ENCODE peak calls at places on chromosomes 5 and 9, in five cellular contexts. F, V, B, G and R are unnamed samples. For H3K4me1, the result is how much of the 10 kb centered on the place peaks cover.

GRCh38 chr9:111805262-111805661 is 10.5 kb upstream of the SHOC1 start:
- DNase-seq in F (no peak), V (no peak), B (no peak), G (no peak), R (no peak)

GRCh38 chr9:137740311-137740710 is 121.5 kb downstream of the EHMT1 start:
- DNase-seq in F (peak), V (no peak), B (no peak), G (peak), R (no peak)

GRCh38 chr9:113907282-113907681 is 31.2 kb downstream of the ZNF618 start:
- DNase-seq in F (no peak), V (no peak), B (no peak), G (no peak), R (no peak)

GRCh38 chr9:73613092-73613701 is 461.5 kb downstream of the ANXA1 start:
- DNase-seq in F (no peak), V (no peak), B (no peak), G (no peak), R (no peak)

GRCh38 chr9:108473209-108474112 is 382.3 kb downstream of the ACTL7B start:
- DNase-seq in F (no peak), V (no peak), B (no peak), G (no peak), R (no peak)

GRCh38 chr9:35790385-35791291 is 753 bp upstream of the NPR2 start:
- DNase-seq in F (peak), V (peak), B (peak), G (peak), R (peak)

GRCh38 chr5:68315679-68316271 is 100.2 kb downstream of the PIK3R1 start:
- DNase-seq in F (no peak), V (no peak), B (no peak), G (no peak), R (no peak)

GRCh38 chr5:179413711-179414458 is 68.6 kb upstream of the ADAMTS2 start:
- DNase-seq in F (no peak), V (no peak), B (no peak), G (peak), R (no peak)

GRCh38 chr9:104256031-104256709 is 162.1 kb downstream of the SMC2 start:
- DNase-seq in F (no peak), V (no peak), B (no peak), G (no peak), R (no peak)

GRCh38 chr9:129312731-129313130 is 134.7 kb upstream of the IER5L start:
- DNase-seq in F (no peak), V (no peak), B (no peak), G (no peak), R (no peak)

GRCh38 chr5:54882101-54882500 is 103.3 kb downstream of the ESM1 start:
- DNase-seq in F (no peak), V (no peak), B (no peak), G (no peak), R (no peak)

GRCh38 chr9:27194401-27195091 is 85.5 kb downstream of the TEK start:
- DNase-seq in F (no peak), V (no peak), B (no peak), G (no peak), R (no peak)

GRCh38 chr5:158174918-158175663 is 316.1 kb upstream of the CLINT1 start:
- DNase-seq in F (peak), V (peak), B (peak), G (peak), R (peak)

GRCh38 chr5:65203746-65204145 is 278.0 kb downstream of the ADAMTS6 start:
- DNase-seq in F (no peak), V (no peak), B (no peak), G (no peak), R (no peak)

GRCh38 chr5:156589104-156589858 is 260.8 kb upstream of the PPP1R2B start:
- DNase-seq in F (no peak), V (no peak), B (no peak), G (no peak), R (no peak)

GRCh38 chr5:57113486-57113885 is 60.4 kb upstream of the GPBP1 start:
- DNase-seq in F (no peak), V (no peak), B (no peak), G (no peak), R (no peak)

GRCh38 chr9:37029776-37030590 is 4.1 kb downstream of the PAX5 start:
- DNase-seq in F (no peak), V (peak), B (no peak), G (peak), R (no peak)

GRCh38 chr5:84255318-84255717 is 129.4 kb downstream of the EDIL3 start:
- DNase-seq in F (no peak), V (peak), B (no peak), G (no peak), R (no peak)

GRCh38 chr9:121818841-121819430 is 167.5 kb downstream of the DAB2IP start:
- DNase-seq in F (no peak), V (no peak), B (no peak), G (no peak), R (no peak)

GRCh38 chr5:180171568-180172094 is 37.4 kb downstream of the RASGEF1C start:
- DNase-seq in F (no peak), V (no peak), B (no peak), G (no peak), R (no peak)

GRCh38 chr9:75088646-75089368 is 493 bp downstream of the OSTF1 start:
- DNase-seq in F (peak), V (peak), B (peak), G (peak), R (peak)
- H3K4me1 ChIP-seq in F (under half), V (under half), B (under half), G (under half), R (under half)

GRCh38 chr9:76026796-76027195 is 136.3 kb downstream of the PCSK5 start:
- DNase-seq in F (no peak), V (no peak), B (no peak), G (no peak), R (no peak)

GRCh38 chr9:76020654-76021053 is 130.2 kb downstream of the PCSK5 start:
- DNase-seq in F (no peak), V (no peak), B (no peak), G (no peak), R (no peak)

GRCh38 chr9:76027426-76027825 is 137.0 kb downstream of the PCSK5 start:
- DNase-seq in F (no peak), V (no peak), B (no peak), G (no peak), R (no peak)

GRCh38 chr9:76022317-76022716 is 131.8 kb downstream of the PCSK5 start:
- DNase-seq in F (no peak), V (peak), B (no peak), G (no peak), R (no peak)

DNA sequence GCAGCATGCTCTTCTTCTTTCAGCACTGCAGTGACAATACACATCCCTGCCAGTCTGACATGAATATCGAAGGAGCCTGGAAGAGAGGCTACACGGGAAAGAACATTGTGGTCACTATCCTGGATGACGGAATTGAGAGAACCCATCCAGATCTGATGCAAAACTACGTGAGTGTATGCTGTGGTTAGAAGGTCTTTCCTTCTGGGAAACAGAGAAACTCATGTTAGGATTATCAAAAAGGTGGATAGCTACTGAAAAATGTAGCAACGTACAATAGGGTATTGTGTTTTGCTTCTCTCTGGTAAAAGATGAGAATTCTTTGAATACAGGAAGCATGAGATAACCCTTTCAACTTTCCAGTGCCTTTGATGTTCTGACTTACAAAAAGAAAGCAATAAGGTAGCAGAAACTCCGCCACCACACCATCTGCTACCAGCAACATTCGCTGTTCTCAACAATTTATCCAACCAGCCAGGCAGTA is 133.3 kb downstream of the PCSK5 start:
- DNase-seq in F (no peak), V (no peak), B (no peak), G (no peak), R (no peak)
- H3K4me1 ChIP-seq in F (under half), V (under half), B (under half), G (under half), R (under half)

DNA sequence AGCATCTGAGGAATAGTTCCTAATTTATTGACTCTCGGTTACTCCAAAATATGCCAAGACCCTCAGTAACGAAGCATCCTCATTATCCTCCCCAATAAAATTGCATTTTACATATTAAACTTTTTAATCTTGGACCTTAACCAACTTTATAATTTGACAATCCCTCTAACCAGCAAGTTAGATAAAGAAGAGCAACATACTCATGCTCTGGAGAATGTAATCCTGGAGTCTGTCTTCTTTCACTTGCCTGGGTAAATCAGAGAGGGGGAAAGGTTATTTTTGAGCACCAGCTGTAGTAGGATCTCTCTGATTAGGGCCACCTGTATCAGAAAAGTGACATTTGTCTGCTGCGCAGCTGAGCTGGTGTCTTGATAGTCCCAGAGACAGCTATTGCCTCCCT is 59.8 kb downstream of the NDFIP1 start:
- DNase-seq in F (no peak), V (no peak), B (no peak), G (no peak), R (no peak)
- H3K4me1 ChIP-seq in F (under half), V (under half), B (under half), G (under half), R (under half)

DNA sequence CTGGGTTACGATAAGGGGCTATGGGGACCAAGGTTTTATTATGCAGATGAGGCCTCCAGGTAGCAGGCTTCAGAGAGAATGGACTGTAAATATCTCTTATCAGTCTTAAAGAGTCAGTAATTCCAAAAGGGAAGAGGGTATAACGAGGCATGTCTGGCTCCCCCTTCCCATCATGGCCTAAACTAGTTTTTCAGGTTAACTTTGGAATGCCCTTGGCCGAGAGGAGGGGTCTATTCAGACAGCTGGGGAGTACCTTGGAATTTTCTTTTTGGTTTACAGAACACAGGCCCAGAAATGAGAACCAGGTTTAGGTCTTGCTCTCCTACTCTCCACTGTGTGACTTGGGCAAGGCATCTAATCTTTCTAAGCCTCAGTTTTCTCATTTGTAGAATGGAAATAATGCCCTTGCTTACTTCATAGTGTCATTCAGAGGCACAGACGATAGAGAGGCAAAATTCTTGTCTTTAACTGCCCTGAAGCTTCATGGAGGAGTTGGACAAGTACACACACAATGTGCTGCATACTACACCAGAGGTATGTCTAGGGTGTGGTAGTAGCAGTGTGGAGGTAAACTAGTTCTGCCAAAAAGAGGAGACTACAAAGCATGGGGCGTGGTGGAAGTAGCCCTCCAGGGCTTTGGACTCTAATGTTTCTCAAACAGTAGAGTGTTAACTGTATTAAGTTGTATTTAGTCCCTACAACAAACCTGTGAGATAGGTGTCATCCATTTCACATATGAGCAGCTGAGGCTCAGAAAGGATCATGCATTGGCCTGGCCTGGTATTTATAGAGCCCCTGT is 45.5 kb downstream of the IRF1 start:
- DNase-seq in F (no peak), V (no peak), B (no peak), G (no peak), R (no peak)
- H3K4me1 ChIP-seq in F (under half), V (under half), B (under half), G (under half), R (under half)